ENCODE peak calls at places on chromosomes 7 and 10, in four cellular contexts. One of them, this sample, is unnamed.

GRCh38 chr7:78265086-78265485 is 466.5 kb downstream of the PHTF2 start:
- DNase-seq in AG10803: no peak
- DNase-seq in fibroblast of the aortic adventitia: no peak
- DNase-seq in Peyer's patch: no peak
- DNase-seq in this sample: no peak

GRCh38 chr7:117666019-117666418 is 186.2 kb downstream of the CFTR start:
- DNase-seq in AG10803: peak
- DNase-seq in fibroblast of the aortic adventitia: peak
- DNase-seq in Peyer's patch: no peak
- DNase-seq in this sample: no peak

GRCh38 chr7:80478683-80479082 is 33.2 kb downstream of the GNAT3 start:
- DNase-seq in AG10803: peak
- DNase-seq in fibroblast of the aortic adventitia: peak
- DNase-seq in Peyer's patch: no peak
- DNase-seq in this sample: no peak

GRCh38 chr7:46916581-46916980 is 665.3 kb downstream of the TNS3 start:
- DNase-seq in AG10803: no peak
- DNase-seq in fibroblast of the aortic adventitia: no peak
- DNase-seq in Peyer's patch: no peak
- DNase-seq in this sample: no peak

GRCh38 chr7:51649-52048 is 140.7 kb upstream of the FAM20C start:
- DNase-seq in AG10803: no peak
- DNase-seq in fibroblast of the aortic adventitia: no peak
- DNase-seq in Peyer's patch: peak
- DNase-seq in this sample: no peak

GRCh38 chr10:97131702-97132101 is 54.1 kb downstream of the SLIT1 start:
- DNase-seq in AG10803: peak
- DNase-seq in fibroblast of the aortic adventitia: peak
- DNase-seq in Peyer's patch: no peak
- DNase-seq in this sample: no peak

GRCh38 chr7:137169282-137169698 is 174.2 kb downstream of the PTN start:
- DNase-seq in AG10803: peak
- DNase-seq in fibroblast of the aortic adventitia: peak
- DNase-seq in Peyer's patch: no peak
- DNase-seq in this sample: no peak

GRCh38 chr7:113414636-113415035 is 296.3 kb upstream of the SMIM30 start:
- DNase-seq in AG10803: no peak
- DNase-seq in fibroblast of the aortic adventitia: no peak
- DNase-seq in Peyer's patch: no peak
- DNase-seq in this sample: no peak

GRCh38 chr7:80950550-80950967 is 31.7 kb upstream of the SEMA3C start:
- DNase-seq in AG10803: no peak
- DNase-seq in fibroblast of the aortic adventitia: peak
- DNase-seq in Peyer's patch: no peak
- DNase-seq in this sample: no peak

GRCh38 chr7:99003419-99003818 is 125.1 kb downstream of the TRRAP start:
- DNase-seq in AG10803: no peak
- DNase-seq in fibroblast of the aortic adventitia: no peak
- DNase-seq in Peyer's patch: no peak
- DNase-seq in this sample: no peak

GRCh38 chr10:986881-987634 is 1.2 kb upstream of the GTPBP4 start:
- DNase-seq in AG10803: peak
- DNase-seq in fibroblast of the aortic adventitia: peak
- DNase-seq in Peyer's patch: no peak
- DNase-seq in this sample: no peak

GRCh38 chr10:78471326-78471722 is 437.7 kb downstream of the RPS24 start:
- DNase-seq in AG10803: no peak
- DNase-seq in fibroblast of the aortic adventitia: no peak
- DNase-seq in Peyer's patch: no peak
- DNase-seq in this sample: no peak

GRCh38 chr10:33519130-33519860 is 184.8 kb upstream of the NRP1 start:
- DNase-seq in AG10803: no peak
- DNase-seq in fibroblast of the aortic adventitia: no peak
- DNase-seq in Peyer's patch: no peak
- DNase-seq in this sample: no peak

GRCh38 chr7:116524609-116525297 is at the start of gene CAV1:
- DNase-seq in AG10803: peak
- DNase-seq in fibroblast of the aortic adventitia: peak
- DNase-seq in Peyer's patch: peak
- DNase-seq in this sample: peak

GRCh38 chr10:70142555-70142954 is 3.9 kb downstream of the TYSND1 start:
- DNase-seq in AG10803: no peak
- DNase-seq in fibroblast of the aortic adventitia: no peak
- DNase-seq in Peyer's patch: no peak
- DNase-seq in this sample: no peak

GRCh38 chr7:86202833-86203232 is 440.9 kb upstream of the GRM3 start:
- DNase-seq in AG10803: no peak
- DNase-seq in fibroblast of the aortic adventitia: no peak
- DNase-seq in Peyer's patch: no peak
- DNase-seq in this sample: no peak

GRCh38 chr7:138350701-138351357 is 109.2 kb upstream of the TRIM24 start:
- DNase-seq in AG10803: no peak
- DNase-seq in fibroblast of the aortic adventitia: no peak
- DNase-seq in Peyer's patch: no peak
- DNase-seq in this sample: no peak

GRCh38 chr10:85795460-85795859 is 571.1 kb downstream of the GRID1 start:
- DNase-seq in AG10803: no peak
- DNase-seq in fibroblast of the aortic adventitia: no peak
- DNase-seq in Peyer's patch: no peak
- DNase-seq in this sample: no peak

GRCh38 chr10:124204726-124205125 is 111.3 kb upstream of the CHST15 start:
- DNase-seq in AG10803: no peak
- DNase-seq in fibroblast of the aortic adventitia: no peak
- DNase-seq in Peyer's patch: no peak
- DNase-seq in this sample: no peak

GRCh38 chr10:76311752-76312699 is 880.6 kb downstream of the LRMDA start:
- DNase-seq in AG10803: peak
- DNase-seq in fibroblast of the aortic adventitia: peak
- DNase-seq in Peyer's patch: no peak
- DNase-seq in this sample: no peak

GRCh38 chr10:49521062-49521461 is 17.9 kb downstream of the ERCC6 start:
- DNase-seq in AG10803: no peak
- DNase-seq in fibroblast of the aortic adventitia: no peak
- DNase-seq in Peyer's patch: no peak
- DNase-seq in this sample: no peak

GRCh38 chr10:131224106-131224505 is 87.4 kb downstream of the TCERG1L start:
- DNase-seq in AG10803: no peak
- DNase-seq in fibroblast of the aortic adventitia: no peak
- DNase-seq in Peyer's patch: no peak
- DNase-seq in this sample: no peak

GRCh38 chr7:143248781-143249354 is 14.4 kb upstream of the GSTK1 start:
- DNase-seq in AG10803: no peak
- DNase-seq in fibroblast of the aortic adventitia: peak
- DNase-seq in Peyer's patch: peak
- DNase-seq in this sample: no peak

GRCh38 chr10:78853864-78854263 is 214.9 kb upstream of the ZMIZ1 start:
- DNase-seq in AG10803: no peak
- DNase-seq in fibroblast of the aortic adventitia: no peak
- DNase-seq in Peyer's patch: no peak
- DNase-seq in this sample: no peak

GRCh38 chr7:32335107-32335506 is 155.1 kb downstream of the LSM5 start:
- DNase-seq in AG10803: no peak
- DNase-seq in fibroblast of the aortic adventitia: no peak
- DNase-seq in Peyer's patch: no peak
- DNase-seq in this sample: no peak

GRCh38 chr10:22420787-22421517 is 75.7 kb downstream of the SPAG6 start:
- DNase-seq in AG10803: peak
- DNase-seq in fibroblast of the aortic adventitia: peak
- DNase-seq in Peyer's patch: no peak
- DNase-seq in this sample: no peak

GRCh38 chr10:18252086-18252485 is 111.9 kb downstream of the CACNB2 start:
- DNase-seq in AG10803: no peak
- DNase-seq in fibroblast of the aortic adventitia: no peak
- DNase-seq in Peyer's patch: no peak
- DNase-seq in this sample: no peak

GRCh38 chr7:115676080-115676479 is 354.5 kb downstream of the TFEC start:
- DNase-seq in AG10803: peak
- DNase-seq in fibroblast of the aortic adventitia: peak
- DNase-seq in Peyer's patch: no peak
- DNase-seq in this sample: no peak

GRCh38 chr7:128365432-128365831 is 3.9 kb upstream of the PRRT4 start:
- DNase-seq in AG10803: no peak
- DNase-seq in fibroblast of the aortic adventitia: no peak
- DNase-seq in Peyer's patch: no peak
- DNase-seq in this sample: no peak

GRCh38 chr7:90713628-90714027 is 117.5 kb downstream of the CDK14 start:
- DNase-seq in AG10803: no peak
- DNase-seq in fibroblast of the aortic adventitia: no peak
- DNase-seq in Peyer's patch: no peak
- DNase-seq in this sample: no peak

GRCh38 chr10:15370212-15370740 is 813 bp downstream of the FAM171A1 start:
- DNase-seq in AG10803: peak
- DNase-seq in fibroblast of the aortic adventitia: peak
- DNase-seq in Peyer's patch: peak
- DNase-seq in this sample: peak

GRCh38 chr10:11608159-11608966 is 3.1 kb downstream of the USP6NL start:
- DNase-seq in AG10803: no peak
- DNase-seq in fibroblast of the aortic adventitia: no peak
- DNase-seq in Peyer's patch: no peak
- DNase-seq in this sample: no peak

GRCh38 chr10:56318816-56319215 is 42.2 kb downstream of the ZWINT start:
- DNase-seq in AG10803: no peak
- DNase-seq in fibroblast of the aortic adventitia: no peak
- DNase-seq in Peyer's patch: no peak
- DNase-seq in this sample: no peak

GRCh38 chr7:34939175-34939574 is 98.1 kb downstream of the DPY19L1 start:
- DNase-seq in AG10803: peak
- DNase-seq in fibroblast of the aortic adventitia: no peak
- DNase-seq in Peyer's patch: no peak
- DNase-seq in this sample: no peak

GRCh38 chr7:24786941-24787340 is 29.7 kb upstream of the GSDME start:
- DNase-seq in AG10803: peak
- DNase-seq in fibroblast of the aortic adventitia: peak
- DNase-seq in Peyer's patch: no peak
- DNase-seq in this sample: no peak

GRCh38 chr7:98657736-98658135 is 40.7 kb downstream of the NPTX2 start:
- DNase-seq in AG10803: no peak
- DNase-seq in fibroblast of the aortic adventitia: no peak
- DNase-seq in Peyer's patch: no peak
- DNase-seq in this sample: no peak

GRCh38 chr7:4854916-4855315 is 6.9 kb downstream of the PAPOLB start:
- DNase-seq in AG10803: peak
- DNase-seq in fibroblast of the aortic adventitia: no peak
- DNase-seq in Peyer's patch: no peak
- DNase-seq in this sample: no peak

GRCh38 chr7:155618708-155619633 is 25.5 kb upstream of the RBM33 start:
- DNase-seq in AG10803: no peak
- DNase-seq in fibroblast of the aortic adventitia: no peak
- DNase-seq in Peyer's patch: peak
- DNase-seq in this sample: no peak
- H3K4me3 ChIP-seq in AG10803: no peak
- H3K4me3 ChIP-seq in fibroblast of the aortic adventitia: no peak
- H3K4me3 ChIP-seq in Peyer's patch: no peak
- H3K4me3 ChIP-seq in this sample: no peak

DNA sequence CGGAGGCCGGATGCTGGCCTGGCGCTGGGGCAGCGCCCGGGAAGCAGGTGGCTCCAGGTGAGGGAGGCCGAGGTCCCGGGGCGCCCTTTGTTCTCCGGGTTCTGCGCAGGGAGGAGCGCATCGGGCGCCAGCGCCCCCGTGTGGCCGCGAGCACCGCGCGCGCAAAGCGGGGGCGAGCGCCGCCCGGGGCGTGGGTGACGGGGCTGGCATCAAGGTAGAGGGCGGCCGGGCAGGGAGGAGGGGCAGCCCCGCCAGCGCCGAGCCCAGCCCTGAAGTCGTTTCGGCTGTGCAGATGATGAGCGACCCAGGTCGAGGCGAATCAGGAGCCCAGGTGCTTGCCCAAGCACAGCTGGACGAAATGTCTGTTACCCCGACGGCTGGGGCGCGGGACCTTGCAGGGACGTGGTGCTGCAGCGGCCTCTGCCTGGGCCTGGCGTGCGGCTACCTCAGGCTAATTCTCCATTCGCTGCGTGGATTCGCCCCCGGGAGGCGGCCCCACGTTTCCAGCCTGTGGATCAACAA is 10.5 kb upstream of the FGFR2 start:
- DNase-seq in AG10803: no peak
- DNase-seq in fibroblast of the aortic adventitia: no peak
- DNase-seq in Peyer's patch: peak
- DNase-seq in this sample: no peak
- H3K4me3 ChIP-seq in AG10803: peak
- H3K4me3 ChIP-seq in fibroblast of the aortic adventitia: no peak
- H3K4me3 ChIP-seq in Peyer's patch: no peak
- H3K4me3 ChIP-seq in this sample: no peak

DNA sequence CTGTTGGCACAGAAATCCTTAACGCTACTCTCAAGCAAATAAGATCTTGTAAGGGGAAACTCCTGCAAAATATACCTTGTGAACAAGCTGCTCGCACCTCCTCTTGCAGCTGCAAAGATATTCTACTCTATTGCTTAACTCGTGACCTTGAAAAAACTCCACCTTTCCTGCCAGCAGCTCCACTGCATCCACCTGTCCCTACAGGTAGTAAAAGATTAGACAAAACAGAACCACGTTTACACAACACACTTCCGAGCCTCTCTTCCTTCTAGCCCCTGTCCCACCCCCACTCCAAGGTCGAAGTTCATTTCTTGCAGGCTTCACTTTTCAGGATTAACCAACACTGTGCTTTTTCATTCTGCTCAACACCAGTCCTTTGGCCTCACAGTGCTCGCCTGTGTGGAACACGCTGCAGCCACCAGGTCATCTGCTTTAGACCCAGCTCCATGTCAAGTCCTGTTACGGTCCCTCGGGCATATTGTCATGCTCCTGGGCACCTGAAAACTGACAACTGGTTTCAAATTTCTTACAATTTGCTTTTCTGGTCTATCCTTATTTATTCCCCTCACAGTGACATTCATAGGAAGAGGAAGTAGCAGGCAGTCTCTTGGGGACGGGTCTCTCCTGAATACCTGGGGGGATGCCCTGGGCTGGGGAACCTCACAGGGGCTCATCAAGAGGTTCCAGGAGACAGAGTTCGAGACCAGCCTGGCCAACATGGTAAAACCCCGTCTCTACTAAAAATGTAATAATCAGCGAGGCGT is 165.8 kb upstream of the KLF14 start:
- DNase-seq in AG10803: no peak
- DNase-seq in fibroblast of the aortic adventitia: no peak
- DNase-seq in Peyer's patch: peak
- DNase-seq in this sample: no peak
- H3K4me3 ChIP-seq in AG10803: no peak
- H3K4me3 ChIP-seq in fibroblast of the aortic adventitia: no peak
- H3K4me3 ChIP-seq in Peyer's patch: no peak
- H3K4me3 ChIP-seq in this sample: no peak

DNA sequence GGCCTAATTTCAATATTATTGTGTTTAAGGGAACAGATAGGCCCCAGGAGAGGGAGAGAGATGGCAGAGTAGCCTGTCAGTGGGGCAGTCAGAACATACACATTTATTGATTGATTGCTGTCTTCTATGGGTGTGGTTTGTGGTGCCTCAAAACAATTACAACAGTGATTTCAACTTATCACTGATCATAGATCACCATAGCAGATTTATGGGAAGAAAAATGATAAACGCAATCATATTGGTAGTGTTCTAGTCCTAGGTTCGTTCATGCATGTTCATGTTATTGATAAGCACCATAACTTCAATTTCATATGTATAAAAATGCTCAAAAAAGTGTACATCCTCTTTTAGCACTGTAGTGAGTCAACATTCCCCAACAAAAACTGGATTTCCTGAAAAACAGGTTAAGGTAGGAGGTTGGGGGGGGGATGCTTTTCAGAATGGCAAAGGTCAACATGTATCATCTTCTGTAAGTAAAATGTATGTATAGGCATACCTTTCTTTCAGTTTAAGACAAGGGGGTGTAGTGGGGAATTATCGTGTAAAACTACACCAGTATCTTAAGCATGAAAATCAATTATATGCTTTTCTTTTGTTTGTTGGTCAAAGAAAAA is 1.0 kb upstream of the TNKS2 start:
- DNase-seq in AG10803: no peak
- DNase-seq in fibroblast of the aortic adventitia: no peak
- DNase-seq in Peyer's patch: no peak
- DNase-seq in this sample: no peak
- H3K4me3 ChIP-seq in AG10803: peak
- H3K4me3 ChIP-seq in fibroblast of the aortic adventitia: peak
- H3K4me3 ChIP-seq in Peyer's patch: peak
- H3K4me3 ChIP-seq in this sample: peak